ENCODE peak calls at places on chromosomes 16 and 17, in four cellular contexts. V, J, P and K are unnamed samples.

GRCh38 chr17:57463103-57463885 is 207.0 kb downstream of the MSI2 start:
- DNase-seq in P (no peak), J (no peak), V (peak), K (no peak)

GRCh38 chr16:30741461-30741914 is 6.7 kb upstream of the PHKG2 start:
- DNase-seq in V (peak), P (no peak), J (no peak), K (no peak)

GRCh38 chr17:61451538-61452300 is 503 bp upstream of the TBX4 start:
- DNase-seq in J (no peak), V (no peak), P (no peak), K (no peak)

GRCh38 chr17:16976686-16977550 is 5.0 kb upstream of the TNFRSF13B start:
- DNase-seq in V (no peak), J (no peak), P (no peak), K (no peak)

GRCh38 chr16:735982-736453 is 4.8 kb downstream of the CIAO3 start:
- DNase-seq in J (no peak), P (no peak), V (no peak), K (no peak)

GRCh38 chr17:64147110-64148016 is 17.4 kb upstream of the ERN1 start:
- DNase-seq in J (no peak), V (peak), P (no peak), K (no peak)

GRCh38 chr16:642189-643049 is 791 bp downstream of the MCRIP2 start:
- DNase-seq in J (no peak), V (peak), P (no peak), K (no peak)

GRCh38 chr17:39652635-39653315 is 12.4 kb upstream of the TCAP start:
- DNase-seq in J (no peak), V (no peak), P (no peak), K (no peak)

GRCh38 chr16:46972971-46973456 is 460 bp downstream of the DNAJA2 start:
- DNase-seq in V (no peak), J (peak), P (no peak), K (no peak)

GRCh38 chr17:79657861-79658810 is 47.3 kb upstream of the RBFOX3 start:
- DNase-seq in J (no peak), P (no peak), V (no peak), K (no peak)

GRCh38 chr16:35144212-35144932 is 1685.0 kb downstream of the TP53TG3F start:
- DNase-seq in V (no peak), J (no peak), P (no peak), K (no peak)

GRCh38 chr16:85428899-85429775 is 184.0 kb upstream of the GSE1 start:
- DNase-seq in V (no peak), J (peak), P (no peak), K (no peak)